ENCODE peak calls at places on chromosomes 12 and 14, in five cellular contexts. E is transverse colon, A is right atrium auricular region, V is esophagus muscularis mucosa, R is IMR-90. Y is an unnamed sample.
A peak's percentile ranks its signal among the peaks of the same experiment; 100 is the strongest.

GRCh38 chr12:80512781-80513180 is 68.7 kb downstream of the PTPRQ start:
- DNase-seq in E (no peak), A (no peak), V (no peak), R (no peak), Y (no peak)

GRCh38 chr14:99132821-99133562 is 139.0 kb downstream of the BCL11B start:
- DNase-seq in E (no peak), A (peak; percentile 52), V (peak; percentile 82), R (no peak), Y (no peak)

GRCh38 chr14:88333036-88333435 is 10.0 kb upstream of the KCNK10 start:
- DNase-seq in E (no peak), A (no peak), V (no peak), R (no peak), Y (no peak)

GRCh38 chr12:96462571-96463280 is 26.7 kb upstream of the CFAP54 start:
- DNase-seq in E (no peak), A (no peak), V (no peak), R (no peak), Y (no peak)

GRCh38 chr12:131943389-131943788 is 6.4 kb upstream of the EP400 start:
- DNase-seq in E (peak; percentile 3), A (no peak), V (no peak), R (no peak), Y (no peak)

GRCh38 chr12:130677957-130678558 is 38.0 kb downstream of the RIMBP2 start:
- DNase-seq in E (peak; percentile 55), A (no peak), V (no peak), R (no peak), Y (no peak)

GRCh38 chr12:110546339-110546738 is 36.8 kb downstream of the PPTC7 start:
- DNase-seq in E (no peak), A (no peak), V (no peak), R (peak; percentile 94), Y (peak; percentile 84)

GRCh38 chr14:36515896-36516718 is 3.9 kb downstream of the NKX2-1 start:
- DNase-seq in E (no peak), A (no peak), V (no peak), R (no peak), Y (no peak)

GRCh38 chr12:50517456-50518048 is 12.8 kb downstream of the DIP2B start:
- DNase-seq in E (no peak), A (no peak), V (no peak), R (peak; percentile 84), Y (no peak)

GRCh38 chr12:69779928-69780327 is 41.3 kb downstream of the RAB3IP start:
- DNase-seq in E (no peak), A (no peak), V (no peak), R (peak; percentile 10), Y (peak; percentile 4)

GRCh38 chr14:99143126-99143525 is 128.9 kb downstream of the BCL11B start:
- DNase-seq in E (no peak), A (no peak), V (no peak), R (no peak), Y (no peak)

GRCh38 chr14:105335735-105336476 is 21.4 kb downstream of the PACS2 start:
- DNase-seq in E (no peak), A (no peak), V (no peak), R (no peak), Y (no peak)

GRCh38 chr14:96103560-96104460 is 64.6 kb downstream of the C14orf132 start:
- DNase-seq in E (no peak), A (no peak), V (no peak), R (no peak), Y (no peak)

GRCh38 chr12:107287436-107288413 is 194.4 kb upstream of the CRY1 start:
- DNase-seq in E (no peak), A (no peak), V (peak; percentile 87), R (peak; percentile 23), Y (no peak)

GRCh38 chr14:100589071-100589759 is 2.0 kb upstream of the BEGAIN start:
- DNase-seq in E (no peak), A (no peak), V (no peak), R (no peak), Y (no peak)

GRCh38 chr14:54673193-54674121 is 106.5 kb downstream of the SAMD4A start:
- DNase-seq in E (no peak), A (peak; percentile 56), V (no peak), R (peak; percentile 66), Y (no peak)

DNA sequence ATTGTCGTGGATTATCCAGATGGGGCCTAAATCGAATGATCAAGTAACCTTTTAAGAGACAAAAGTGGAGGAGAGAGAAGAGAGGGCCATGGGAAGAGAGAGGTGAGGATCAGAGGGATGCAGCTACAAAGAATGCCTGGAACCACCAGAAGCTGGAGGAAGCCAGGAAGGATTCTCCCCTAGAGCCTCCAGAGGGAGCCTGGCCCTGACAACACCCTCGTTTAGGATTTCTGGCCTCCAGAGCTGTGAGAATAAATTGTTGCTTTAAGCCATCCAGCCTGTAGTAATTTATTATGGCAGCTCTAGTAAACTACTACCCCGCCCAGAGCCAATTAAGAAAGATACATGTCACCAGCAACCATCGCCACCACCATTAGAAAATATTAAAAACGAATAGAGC is 46.2 kb upstream of the GSC start:
- DNase-seq in E (no peak), A (no peak), V (no peak), R (no peak), Y (no peak)
- TF ChIP-seq CTCF in E (peak; percentile 9), A (no peak), V (no peak), R (no peak), Y (no peak)

DNA sequence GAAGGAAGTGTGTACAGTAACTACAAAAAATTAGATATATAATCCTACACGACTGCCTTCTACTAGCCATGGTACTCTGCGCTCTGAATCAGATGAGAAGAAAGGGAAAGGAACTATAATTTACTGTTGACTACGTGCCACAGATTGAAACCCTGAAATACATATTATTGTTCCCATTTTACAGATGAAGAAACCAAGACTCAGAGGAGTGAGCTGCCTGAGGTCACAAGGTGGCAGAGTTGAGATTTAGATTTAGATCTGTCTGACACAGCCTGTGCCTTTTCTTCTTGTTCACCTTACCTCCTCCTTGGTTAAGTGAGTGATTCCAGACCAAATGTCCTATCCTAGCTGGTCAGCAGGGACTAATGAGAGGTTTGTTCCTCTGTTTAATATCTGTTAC is 61.6 kb upstream of the OR4E1 start:
- DNase-seq in E (no peak), A (no peak), V (no peak), R (no peak), Y (no peak)
- H3K4me3 ChIP-seq in E (no peak overlapping the region), A (no peak overlapping the region), V (no peak overlapping the region), R (no peak overlapping the region), Y (no peak overlapping the region)

GRCh38 chr14:69247691-69248440 is 12.1 kb upstream of the GALNT16 start:
- DNase-seq in E (peak; percentile 24), A (peak; percentile 75), V (no peak), R (peak; percentile 94), Y (peak; percentile 93)
- TF ChIP-seq CTCF in E (peak; percentile 11), A (no peak), V (peak; percentile 17), R (peak; percentile 36), Y (peak; percentile 37)

GRCh38 chr12:116454950-116455447 is 104.2 kb upstream of the MAP1LC3B2 start:
- DNase-seq in E (no peak), A (no peak), V (no peak), R (peak; percentile 96), Y (peak; percentile 95)
- H3K4me3 ChIP-seq in E (no peak overlapping the region), A (no peak overlapping the region), V (no peak overlapping the region), R (no peak overlapping the region), Y (peak overlapping the region; percentile 20)

GRCh38 chr12:25996677-25997076 is 38.2 kb downstream of the RASSF8 start:
- DNase-seq in E (no peak), A (no peak), V (no peak), R (no peak), Y (no peak)

GRCh38 chr12:25994252-25994651 is 35.8 kb downstream of the RASSF8 start:
- DNase-seq in E (no peak), A (no peak), V (no peak), R (peak; percentile 96), Y (peak; percentile 95)

GRCh38 chr12:25995906-25996305 is 37.4 kb downstream of the RASSF8 start:
- DNase-seq in E (no peak), A (no peak), V (no peak), R (peak; percentile 60), Y (no peak)

GRCh38 chr12:25994901-25995625 is 36.6 kb downstream of the RASSF8 start:
- DNase-seq in E (no peak), A (no peak), V (no peak), R (no peak), Y (no peak)

DNA sequence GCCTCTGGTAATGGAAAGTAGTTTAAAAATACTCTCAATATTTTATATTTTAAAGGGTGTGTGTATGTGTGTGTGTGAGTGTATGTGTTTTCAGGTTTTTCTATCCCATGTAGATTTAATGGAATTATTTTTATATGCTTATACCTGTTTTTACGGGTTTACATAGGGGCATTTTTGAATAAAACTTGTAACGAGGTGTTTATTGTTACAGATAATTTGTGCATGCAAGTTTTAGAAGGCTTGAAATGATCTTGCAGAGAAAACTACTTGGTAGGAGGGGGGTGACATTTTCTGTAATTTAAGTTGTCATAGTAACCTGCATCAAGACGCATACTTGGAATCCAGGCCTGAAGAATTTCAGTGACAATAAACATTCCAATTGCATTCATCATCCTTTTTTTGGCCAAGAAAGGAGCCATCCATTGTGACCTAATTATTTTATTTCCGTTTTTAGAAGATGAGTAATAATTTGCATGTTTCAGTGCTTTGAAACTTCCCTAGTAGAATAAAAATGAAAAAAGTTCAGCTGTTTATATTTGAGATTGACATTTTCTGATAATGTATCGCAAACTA is 39.0 kb downstream of the RASSF8 start:
- DNase-seq in E (no peak), A (no peak), V (no peak), R (peak; percentile 93), Y (peak; percentile 88)
- TF ChIP-seq CTCF in E (no peak), A (no peak), V (no peak), R (no peak), Y (no peak)

GRCh38 chr12:52122904-52123303 is 43.4 kb downstream of the SMIM41 start:
- DNase-seq in E (no peak), A (no peak), V (no peak), R (no peak), Y (no peak)

GRCh38 chr12:52125499-52125900 is 46.0 kb downstream of the SMIM41 start:
- DNase-seq in E (no peak), A (peak; percentile 55), V (no peak), R (no peak), Y (no peak)

GRCh38 chr12:52126605-52127578 is 47.4 kb downstream of the SMIM41 start:
- DNase-seq in E (no peak), A (peak; percentile 73), V (peak; percentile 89), R (peak; percentile 39), Y (peak; percentile 33)

GRCh38 chr12:52127683-52128450 is 48.4 kb downstream of the SMIM41 start:
- DNase-seq in E (no peak), A (peak; percentile 26), V (no peak), R (no peak), Y (no peak)

DNA sequence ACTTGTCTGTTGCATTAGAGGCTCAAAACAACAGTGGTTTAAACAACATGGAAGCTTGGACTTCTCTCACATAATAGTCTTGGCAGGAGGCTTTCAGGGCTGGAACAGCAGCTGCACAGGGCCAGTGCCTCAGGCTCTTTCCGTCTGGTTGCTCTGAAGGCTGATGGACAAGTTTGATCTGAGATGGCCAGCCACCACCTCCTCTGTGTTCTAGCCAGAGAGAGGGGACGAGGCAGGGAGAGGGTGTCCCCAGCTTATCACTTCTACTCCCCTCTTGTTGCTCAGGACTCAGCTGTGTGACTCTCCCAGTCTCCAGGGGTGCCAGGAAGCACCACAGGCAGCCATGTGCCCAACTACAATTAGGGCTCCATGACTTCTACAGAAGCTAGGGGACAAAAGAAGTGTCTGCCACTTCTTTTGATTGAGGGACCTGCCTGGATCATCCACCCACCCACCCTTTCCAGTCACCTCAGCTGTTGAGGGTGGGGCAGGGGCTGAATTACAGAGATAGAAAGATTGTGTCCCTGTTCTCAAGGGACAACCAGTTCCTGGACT is 46.6 kb downstream of the SMIM41 start:
- DNase-seq in E (no peak), A (no peak), V (no peak), R (no peak), Y (no peak)
- H3K4me3 ChIP-seq in E (no peak overlapping the region), A (no peak overlapping the region), V (no peak overlapping the region), R (no peak overlapping the region), Y (no peak overlapping the region)

GRCh38 chr12:55940065-55940732 is 9.2 kb downstream of the DGKA start:
- DNase-seq in E (peak; percentile 92), A (peak; percentile 89), V (peak; percentile 97), R (peak; percentile 81), Y (peak; percentile 76)
- TF ChIP-seq CTCF in E (peak; percentile 93), A (peak; percentile 75), V (peak; percentile 89), R (peak; percentile 90), Y (peak; percentile 94)

Y was measured in foreskin fibroblast.